ENCODE peak calls at places on chromosomes 2 and 18, in seven cellular contexts. I is heart left ventricle; H is K562; E is HCT116; W is sigmoid colon; S is pancreas; Z is CD8-positive, alpha-beta T cell. X is an unnamed sample.

GRCh38 chr2:165911231-165911630 is 42.3 kb downstream of the TTC21B start:
- DNase-seq in I (no peak), H (no peak), E (no peak), W (no peak), Z (no peak), S (no peak), X (no peak)

GRCh38 chr2:223884399-223884798 is 47.0 kb upstream of the AP1S3 start:
- DNase-seq in I (no peak), E (no peak), Z (no peak), S (no peak), W (no peak), H (no peak), X (no peak)

GRCh38 chr18:79585395-79586370 is 93.9 kb upstream of the CTDP1 start:
- DNase-seq in W (peak), E (no peak), S (peak), I (peak), Z (no peak), H (peak), X (peak)

GRCh38 chr2:234121999-234122398 is 71.5 kb downstream of the SPP2 start:
- DNase-seq in S (no peak), W (no peak), Z (no peak), E (no peak), H (no peak), I (no peak), X (no peak)

GRCh38 chr2:96924775-96925747 is 55.2 kb upstream of the SEMA4C start:
- DNase-seq in S (no peak), E (no peak), H (no peak), I (no peak), W (peak), Z (peak), X (no peak)

GRCh38 chr2:196239622-196240587 is 68.5 kb upstream of the STK17B start:
- DNase-seq in I (peak), Z (peak), H (peak), S (no peak), E (peak), W (peak), X (no peak)

GRCh38 chr2:136932700-136933099 is 167.4 kb downstream of the THSD7B start:
- DNase-seq in W (no peak), Z (no peak), I (no peak), S (no peak), E (no peak), H (no peak), X (no peak)

GRCh38 chr2:159904127-159904564 is 106.1 kb upstream of the CD302 start:
- DNase-seq in S (no peak), I (peak), H (no peak), Z (peak), E (no peak), W (no peak), X (no peak)

GRCh38 chr18:27778441-27778840 is 398.5 kb downstream of the CDH2 start:
- DNase-seq in Z (no peak), I (no peak), E (no peak), S (no peak), W (no peak), H (no peak), X (no peak)

GRCh38 chr2:24176326-24176725 is 1.5 kb downstream of the FAM228A start:
- DNase-seq in I (no peak), H (no peak), S (no peak), W (no peak), E (no peak), Z (no peak), X (no peak)

GRCh38 chr2:24179683-24180082 is 4.8 kb downstream of the FAM228A start:
- DNase-seq in W (no peak), S (no peak), I (no peak), E (no peak), H (no peak), Z (no peak), X (no peak)

GRCh38 chr2:24174851-24175277 is at the start of gene FAM228A:
- DNase-seq in Z (no peak), H (no peak), E (no peak), I (no peak), W (no peak), S (no peak), X (no peak)

DNA sequence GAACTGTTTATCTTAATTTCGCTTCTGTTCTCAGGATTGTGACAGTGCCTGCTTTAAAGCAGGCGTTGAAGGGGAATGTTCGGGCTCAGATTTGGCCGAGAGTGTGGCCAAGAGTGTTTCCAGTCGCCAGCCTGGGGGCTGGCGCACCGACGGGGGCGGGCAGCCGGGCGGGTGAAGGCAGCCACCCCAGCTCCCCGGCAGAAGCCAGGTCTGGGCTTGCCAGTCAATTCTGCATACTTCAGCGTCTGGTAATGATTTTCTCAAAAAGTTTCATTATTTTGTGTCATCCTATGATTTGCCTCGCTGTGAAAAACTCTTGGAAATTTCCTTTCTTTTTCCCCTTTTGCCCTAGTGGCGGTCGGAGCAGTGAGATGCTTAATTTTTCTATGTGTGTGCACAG is 778 bp downstream of the FAM228A start:
- DNase-seq in E (no peak), W (no peak), Z (no peak), S (no peak), H (no peak), I (no peak), X (no peak)
- H3K4me3 ChIP-seq in E (no peak), W (no peak), Z (no peak), S (no peak), H (no peak), I (no peak), X (peak)

GRCh38 chr18:66616523-66616983 is 12.7 kb upstream of the CDH19 start:
- DNase-seq in S (no peak), W (no peak), H (no peak), Z (no peak), E (no peak), I (no peak), X (no peak)
- TF ChIP-seq CTCF in S (no peak), W (no peak), H (no peak), Z (no peak), E (no peak), I (peak), X (no peak)

GRCh38 chr2:85400951-85401805 is 9.0 kb downstream of the CAPG start:
- DNase-seq in H (no peak), I (no peak), Z (no peak), W (peak), E (no peak), S (no peak), X (no peak)

GRCh38 chr2:85398426-85399182 is 11.6 kb downstream of the CAPG start:
- DNase-seq in W (peak), S (no peak), H (no peak), Z (no peak), E (no peak), I (no peak), X (no peak)

GRCh38 chr2:85400541-85400940 is 9.6 kb downstream of the CAPG start:
- DNase-seq in S (no peak), E (no peak), W (peak), H (no peak), Z (no peak), I (no peak), X (no peak)

GRCh38 chr2:85399183-85399455 is 11.0 kb downstream of the CAPG start:
- DNase-seq in W (peak), S (no peak), E (no peak), H (no peak), I (no peak), Z (no peak), X (no peak)

DNA sequence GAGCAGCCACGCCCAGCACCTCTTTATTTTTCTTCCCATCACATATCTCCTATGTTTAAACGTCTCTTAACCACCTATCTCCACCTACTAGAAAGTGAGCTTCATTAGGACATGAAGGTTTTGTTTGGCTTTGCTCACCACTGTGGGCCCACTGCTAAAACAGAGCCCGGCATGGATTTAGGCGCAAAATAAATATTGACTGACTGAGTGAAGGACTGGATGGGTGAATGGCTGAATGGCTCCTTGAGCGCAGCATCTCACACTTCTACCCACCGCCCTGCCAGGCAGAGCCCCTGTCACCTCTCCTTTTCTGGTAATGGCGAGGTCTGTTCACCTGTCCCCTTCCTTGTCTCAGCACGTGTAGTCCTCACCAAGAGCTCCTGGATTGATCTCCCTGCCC is 10.1 kb downstream of the CAPG start:
- DNase-seq in E (no peak), W (peak), S (no peak), Z (no peak), I (no peak), H (no peak), X (no peak)
- H3K4me3 ChIP-seq in E (no peak), W (no peak), S (no peak), Z (no peak), I (no peak), H (no peak), X (no peak)

GRCh38 chr2:42931818-42932195 is 139.4 kb upstream of the HAAO start:
- DNase-seq in E (no peak), S (no peak), Z (no peak), W (no peak), H (no peak), I (no peak), X (no peak)
- TF ChIP-seq CTCF in E (no peak), S (no peak), Z (no peak), W (no peak), H (no peak), I (no peak), X (no peak)

DNA sequence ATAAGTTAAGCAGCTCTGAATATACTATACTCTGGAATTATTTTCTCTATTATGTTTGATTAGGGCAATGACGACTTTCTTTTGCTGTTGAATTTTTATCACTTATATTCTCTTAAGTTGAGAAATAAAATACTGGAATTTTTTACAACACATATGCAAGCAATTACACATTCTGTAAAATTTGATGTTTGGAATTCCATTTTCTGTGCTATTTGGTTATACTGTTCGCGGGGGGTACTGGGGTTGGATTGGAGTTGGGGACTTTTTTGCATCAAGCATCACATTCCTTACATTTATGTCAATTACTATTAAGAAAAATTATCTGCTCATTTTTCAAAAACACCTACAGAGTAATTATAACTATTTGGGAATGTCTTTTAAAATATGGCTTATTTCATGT is 2.1 kb downstream of the COL5A2 start:
- DNase-seq in Z (no peak), E (no peak), S (no peak), W (no peak), H (no peak), I (no peak), X (no peak)
- H3K4me3 ChIP-seq in Z (no peak), E (no peak), S (peak), W (peak), H (no peak), I (peak), X (peak)

DNA sequence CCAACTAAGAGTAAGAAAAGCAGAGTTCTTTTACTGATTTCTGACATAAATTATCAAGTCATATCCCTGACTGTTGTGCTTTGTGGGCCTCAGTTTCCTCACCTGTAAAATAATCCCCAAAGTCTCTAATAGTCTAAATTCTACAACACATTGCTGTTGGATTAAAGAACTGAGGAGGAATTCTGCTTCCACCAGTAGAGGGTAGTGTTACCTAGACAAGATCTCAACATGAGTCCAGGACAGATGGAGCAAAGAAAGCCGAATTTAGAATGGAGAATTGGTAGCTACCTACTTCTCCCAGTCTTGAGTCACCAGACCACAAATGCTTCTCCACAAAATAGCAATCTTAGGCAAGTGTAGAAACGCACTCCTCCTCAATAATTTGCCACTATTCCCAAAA is 462.5 kb upstream of the FSHR start:
- DNase-seq in H (no peak), E (no peak), W (no peak), S (no peak), Z (no peak), I (no peak), X (no peak)
- TF ChIP-seq CTCF in H (no peak), E (no peak), W (no peak), S (peak), Z (no peak), I (peak), X (no peak)

GRCh38 chr2:85615413-85615728 is 615 bp upstream of the USP39 start:
- DNase-seq in H (no peak), E (no peak), S (peak), W (no peak), I (no peak), Z (no peak), X (no peak)
- H3K4me3 ChIP-seq in H (peak), E (peak), S (peak), W (no peak), I (no peak), Z (no peak), X (peak)

X was measured in coronary artery.